ENCODE peak calls at places on chromosomes 3 and 15, in eight cellular contexts. V is GM06990, M is H9, W is WTC11, S is B cell, D is testis, O is glutamatergic neuron, Z is heart left ventricle. I is an unnamed sample.

GRCh38 chr15:73650387-73651126 is 17.4 kb upstream of the NPTN start:
- DNase-seq in V (no peak), M (no peak), W (no peak), S (no peak), D (no peak), O (no peak), Z (no peak), I (peak)

GRCh38 chr3:111538687-111539086 is 3.3 kb upstream of the CD96 start:
- DNase-seq in V (no peak), M (no peak), W (no peak), S (no peak), D (no peak), O (no peak), Z (no peak), I (no peak)

GRCh38 chr15:38299216-38299615 is 46.6 kb downstream of the SPRED1 start:
- DNase-seq in V (no peak), M (no peak), W (no peak), S (no peak), D (no peak), O (no peak), Z (no peak), I (no peak)

GRCh38 chr15:57931570-57931969 is 133.9 kb downstream of the ALDH1A2 start:
- DNase-seq in V (no peak), M (no peak), W (no peak), S (no peak), D (no peak), O (no peak), Z (no peak), I (no peak)

GRCh38 chr3:143121240-143122088 is 1.9 kb downstream of the CHST2 start:
- DNase-seq in V (peak), M (peak), W (peak), S (no peak), D (peak), O (peak), Z (peak), I (peak)

GRCh38 chr3:139130390-139131140 is 85.9 kb upstream of the PRR23C start:
- DNase-seq in V (no peak), M (no peak), W (no peak), S (no peak), D (no peak), O (no peak), Z (no peak), I (no peak)

GRCh38 chr3:101944308-101944707 is 95.0 kb downstream of the NFKBIZ start:
- DNase-seq in V (no peak), M (no peak), W (no peak), S (no peak), D (no peak), O (no peak), Z (no peak), I (no peak)

GRCh38 chr3:48715179-48715800 is 1.7 kb downstream of the IP6K2 start:
- DNase-seq in V (no peak), M (no peak), W (no peak), S (peak), D (no peak), O (no peak), Z (no peak), I (no peak)

GRCh38 chr3:8529197-8529637 is 27.6 kb downstream of the LMCD1 start:
- DNase-seq in V (no peak), M (no peak), W (no peak), S (no peak), D (no peak), O (no peak), Z (peak), I (no peak)

GRCh38 chr3:42582474-42583070 is 805 bp upstream of the SEC22C start:
- DNase-seq in V (no peak), M (no peak), W (no peak), S (no peak), D (no peak), O (no peak), Z (no peak), I (no peak)

GRCh38 chr3:133999891-134000685 is 29.6 kb downstream of the SLCO2A1 start:
- DNase-seq in V (no peak), M (no peak), W (no peak), S (no peak), D (no peak), O (no peak), Z (no peak), I (no peak)

GRCh38 chr3:148705314-148705713 is 7.6 kb downstream of the AGTR1 start:
- DNase-seq in V (no peak), M (no peak), W (no peak), S (no peak), D (no peak), O (no peak), Z (no peak), I (no peak)

GRCh38 chr3:177929310-177929709 is 606.9 kb upstream of the KCNMB2 start:
- DNase-seq in V (no peak), M (no peak), W (no peak), S (no peak), D (no peak), O (no peak), Z (no peak), I (no peak)

GRCh38 chr3:157373783-157374182 is 62.9 kb upstream of the PTX3 start:
- DNase-seq in V (no peak), M (no peak), W (no peak), S (no peak), D (no peak), O (no peak), Z (no peak), I (no peak)

GRCh38 chr15:59366368-59367021 is 6.2 kb downstream of the MYO1E start:
- DNase-seq in V (no peak), M (no peak), W (no peak), S (no peak), D (no peak), O (no peak), Z (no peak), I (no peak)

GRCh38 chr3:147410518-147411234 is 1.5 kb downstream of the ZIC1 start:
- DNase-seq in V (no peak), M (peak), W (peak), S (peak), D (peak), O (no peak), Z (no peak), I (no peak)

GRCh38 chr15:85477730-85478129 is 97.3 kb downstream of the AKAP13 start:
- DNase-seq in V (no peak), M (no peak), W (no peak), S (no peak), D (peak), O (no peak), Z (no peak), I (no peak)

GRCh38 chr15:93179072-93179471 is 90.1 kb upstream of the RGMA start:
- DNase-seq in V (no peak), M (no peak), W (no peak), S (no peak), D (peak), O (no peak), Z (peak), I (no peak)

GRCh38 chr3:138467905-138468304 is 33.5 kb downstream of the ESYT3 start:
- DNase-seq in V (no peak), M (peak), W (no peak), S (no peak), D (no peak), O (no peak), Z (no peak), I (no peak)

GRCh38 chr3:112405845-112406244 is 72.9 kb downstream of the CD200 start:
- DNase-seq in V (no peak), M (no peak), W (no peak), S (no peak), D (no peak), O (no peak), Z (no peak), I (no peak)

GRCh38 chr15:55535436-55535835 is 27.4 kb upstream of the DNAAF4 start:
- DNase-seq in V (no peak), M (no peak), W (no peak), S (no peak), D (no peak), O (no peak), Z (no peak), I (no peak)

GRCh38 chr15:60994842-60995495 is 234.1 kb downstream of the RORA start:
- DNase-seq in V (no peak), M (no peak), W (no peak), S (no peak), D (peak), O (no peak), Z (peak), I (no peak)

GRCh38 chr3:5301671-5302297 is 114.3 kb downstream of the EDEM1 start:
- DNase-seq in V (no peak), M (no peak), W (no peak), S (no peak), D (no peak), O (no peak), Z (no peak), I (no peak)

GRCh38 chr15:49495993-49496747 is 73.1 kb downstream of the FGF7 start:
- DNase-seq in V (no peak), M (no peak), W (no peak), S (no peak), D (no peak), O (no peak), Z (no peak), I (no peak)

GRCh38 chr3:160448845-160449659 is 534 bp downstream of the TRIM59 start:
- DNase-seq in V (no peak), M (no peak), W (no peak), S (peak), D (no peak), O (peak), Z (peak), I (peak)

GRCh38 chr3:170980399-170980798 is 46.1 kb downstream of the SLC2A2 start:
- DNase-seq in V (no peak), M (no peak), W (no peak), S (no peak), D (no peak), O (no peak), Z (no peak), I (no peak)
- TF ChIP-seq CTCF in V (no peak), M (no peak), W (no peak), S (no peak), D (peak), O (peak), Z (no peak), I (no peak)

GRCh38 chr3:168052517-168052916 is 43.2 kb downstream of the GOLIM4 start:
- DNase-seq in V (no peak), M (no peak), W (no peak), S (no peak), D (no peak), O (no peak), Z (no peak), I (no peak)

GRCh38 chr3:168054447-168054846 is 41.3 kb downstream of the GOLIM4 start:
- DNase-seq in V (no peak), M (no peak), W (no peak), S (no peak), D (no peak), O (no peak), Z (no peak), I (no peak)

GRCh38 chr3:168049366-168049974 is 46.3 kb downstream of the GOLIM4 start:
- DNase-seq in V (no peak), M (no peak), W (no peak), S (no peak), D (no peak), O (no peak), Z (no peak), I (no peak)

GRCh38 chr3:168051579-168052183 is 44.0 kb downstream of the GOLIM4 start:
- DNase-seq in V (peak), M (no peak), W (no peak), S (no peak), D (no peak), O (no peak), Z (no peak), I (peak)

DNA sequence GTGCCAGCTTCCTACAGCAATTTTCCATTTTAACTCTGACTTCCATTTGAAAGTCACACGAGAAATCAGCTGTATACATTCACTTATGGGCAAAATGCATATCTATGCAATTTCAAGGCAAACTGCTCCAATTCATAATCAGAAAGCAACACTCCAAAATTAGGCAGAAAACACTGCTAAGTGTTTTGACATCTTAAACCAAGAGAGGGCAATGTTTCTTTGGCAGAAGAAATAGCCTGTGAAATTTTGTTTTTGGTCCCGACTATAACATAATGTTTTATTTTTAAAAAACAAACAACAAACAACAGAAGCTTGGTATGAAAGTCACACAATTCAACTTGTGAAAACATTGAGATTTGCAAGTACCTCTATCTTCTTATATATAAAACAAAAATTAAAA is 42.6 kb downstream of the GOLIM4 start:
- DNase-seq in V (no peak), M (no peak), W (no peak), S (no peak), D (no peak), O (no peak), Z (no peak), I (no peak)
- TF ChIP-seq CTCF in V (peak), M (peak), W (no peak), S (no peak), D (no peak), O (no peak), Z (peak), I (peak)

DNA sequence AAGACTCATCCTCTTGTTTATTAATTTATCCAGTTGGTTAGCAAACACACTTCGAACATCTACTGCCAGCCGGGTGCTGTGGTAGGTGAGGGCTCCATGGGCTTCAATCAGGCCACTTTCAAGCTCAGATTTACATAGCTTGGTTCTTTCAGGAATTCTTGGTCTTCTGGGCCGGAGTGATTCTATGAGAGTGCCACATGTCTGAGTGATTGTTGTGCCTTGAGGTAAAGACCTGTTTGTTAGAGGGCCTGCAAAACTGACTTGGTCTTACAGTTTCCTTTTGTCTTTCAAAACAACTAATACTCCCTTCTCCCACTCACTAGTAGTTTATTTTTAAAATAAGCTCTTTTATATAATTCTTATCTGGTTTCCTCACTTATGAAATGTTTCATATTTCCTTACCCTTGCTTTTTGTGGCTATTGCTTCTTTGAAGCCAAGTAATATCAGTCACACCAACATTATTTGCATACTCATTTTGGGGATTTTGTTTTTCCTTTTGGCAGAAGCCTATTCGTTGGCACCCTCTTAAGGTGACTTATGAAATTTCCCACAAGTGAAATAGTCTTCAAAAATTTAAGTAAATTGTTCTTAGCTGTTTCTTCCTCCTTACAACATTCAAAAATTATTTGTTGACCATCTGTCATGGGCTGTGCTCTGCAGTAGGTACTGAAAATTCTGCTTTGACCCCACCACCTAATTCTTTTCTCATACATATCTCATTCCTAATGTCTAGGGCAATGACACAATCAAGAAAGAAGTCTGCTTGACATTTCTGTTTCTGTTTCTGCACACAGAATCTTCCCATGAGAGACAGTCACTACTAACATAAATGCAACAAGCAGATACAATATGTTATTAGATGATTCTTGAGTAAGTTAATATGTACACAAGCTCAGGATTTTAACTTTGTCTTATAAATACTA is 120.2 kb downstream of the LRRC28 start:
- DNase-seq in V (peak), M (no peak), W (no peak), S (no peak), D (no peak), O (no peak), Z (no peak), I (peak)
- TF ChIP-seq CTCF in V (peak), M (no peak), W (no peak), S (no peak), D (no peak), O (no peak), Z (peak), I (peak)

GRCh38 chr3:44418549-44418948 is 58.9 kb downstream of the ZNF445 start:
- DNase-seq in V (no peak), M (no peak), W (peak), S (no peak), D (no peak), O (no peak), Z (no peak), I (no peak)
- TF ChIP-seq CTCF in V (peak), M (peak), W (peak), S (no peak), D (no peak), O (peak), Z (no peak), I (no peak)

GRCh38 chr3:36484386-36484785 is 104.1 kb downstream of the STAC start:
- DNase-seq in V (no peak), M (no peak), W (no peak), S (no peak), D (no peak), O (no peak), Z (no peak), I (no peak)

GRCh38 chr3:36480916-36481648 is 100.8 kb downstream of the STAC start:
- DNase-seq in V (no peak), M (no peak), W (no peak), S (no peak), D (no peak), O (no peak), Z (no peak), I (no peak)

GRCh38 chr3:36482880-36483279 is 102.6 kb downstream of the STAC start:
- DNase-seq in V (no peak), M (no peak), W (no peak), S (no peak), D (no peak), O (no peak), Z (no peak), I (no peak)

GRCh38 chr3:36483709-36484108 is 103.4 kb downstream of the STAC start:
- DNase-seq in V (no peak), M (no peak), W (no peak), S (no peak), D (no peak), O (no peak), Z (no peak), I (no peak)

DNA sequence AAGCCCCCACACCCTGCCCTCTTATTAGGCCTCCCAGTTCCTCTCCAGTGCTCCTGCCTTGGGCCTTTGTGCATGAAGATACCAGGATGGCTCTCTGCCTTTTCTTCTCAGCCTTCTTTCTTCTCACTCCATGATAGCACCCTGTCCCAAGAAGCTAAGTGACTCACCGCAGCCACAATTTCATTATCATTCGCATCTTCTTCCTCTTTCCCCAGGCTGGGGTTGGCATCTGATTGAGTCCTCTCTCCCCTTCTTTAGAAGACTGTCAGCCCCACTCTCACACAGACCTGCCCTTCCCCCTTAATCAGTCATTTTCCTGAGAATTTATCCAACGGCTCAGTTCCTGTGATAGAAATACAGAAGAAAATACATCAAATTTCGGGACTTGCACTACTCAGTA is 102.0 kb downstream of the STAC start:
- DNase-seq in V (no peak), M (no peak), W (no peak), S (no peak), D (no peak), O (no peak), Z (no peak), I (no peak)
- TF ChIP-seq CTCF in V (no peak), M (no peak), W (no peak), S (no peak), D (no peak), O (no peak), Z (no peak), I (no peak)

GRCh38 chr3:39811561-39811960 is 2.2 kb downstream of the MYRIP start:
- DNase-seq in V (no peak), M (no peak), W (no peak), S (no peak), D (no peak), O (no peak), Z (no peak), I (no peak)

GRCh38 chr3:39810647-39811161 is 1.3 kb downstream of the MYRIP start:
- DNase-seq in V (no peak), M (peak), W (no peak), S (no peak), D (no peak), O (no peak), Z (no peak), I (peak)

GRCh38 chr3:39814007-39814406 is 4.6 kb downstream of the MYRIP start:
- DNase-seq in V (no peak), M (no peak), W (no peak), S (no peak), D (no peak), O (no peak), Z (no peak), I (no peak)

GRCh38 chr3:39809995-39810595 is 686 bp downstream of the MYRIP start:
- DNase-seq in V (peak), M (peak), W (peak), S (no peak), D (no peak), O (peak), Z (no peak), I (peak)

DNA sequence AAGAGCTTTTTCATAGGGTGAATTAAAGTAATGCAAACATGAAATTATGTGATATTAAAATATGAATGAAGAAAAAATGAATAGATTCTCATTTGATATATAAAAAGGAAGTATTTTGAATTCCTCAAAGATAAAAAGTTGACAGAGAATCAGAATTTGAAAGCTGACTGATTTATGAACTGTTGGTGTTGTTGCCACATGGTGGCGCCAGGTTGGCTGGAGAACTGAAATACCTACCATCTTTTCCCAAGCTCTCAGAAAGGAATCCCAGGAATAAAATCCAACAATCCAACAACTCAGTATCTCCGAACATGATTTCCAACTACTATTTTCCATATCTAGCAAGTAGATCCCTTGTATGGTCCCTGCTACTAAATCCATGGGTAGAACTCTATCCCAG is 3.1 kb downstream of the MYRIP start:
- DNase-seq in V (no peak), M (no peak), W (peak), S (no peak), D (peak), O (peak), Z (no peak), I (no peak)
- TF ChIP-seq CTCF in V (peak), M (peak), W (peak), S (no peak), D (peak), O (peak), Z (peak), I (peak)

GRCh38 chr3:58464875-58465274 is 27.0 kb upstream of the KCTD6 start:
- DNase-seq in V (no peak), M (no peak), W (no peak), S (no peak), D (no peak), O (no peak), Z (no peak), I (no peak)
- TF ChIP-seq CTCF in V (no peak), M (no peak), W (no peak), S (no peak), D (no peak), O (peak), Z (no peak), I (no peak)

DNA sequence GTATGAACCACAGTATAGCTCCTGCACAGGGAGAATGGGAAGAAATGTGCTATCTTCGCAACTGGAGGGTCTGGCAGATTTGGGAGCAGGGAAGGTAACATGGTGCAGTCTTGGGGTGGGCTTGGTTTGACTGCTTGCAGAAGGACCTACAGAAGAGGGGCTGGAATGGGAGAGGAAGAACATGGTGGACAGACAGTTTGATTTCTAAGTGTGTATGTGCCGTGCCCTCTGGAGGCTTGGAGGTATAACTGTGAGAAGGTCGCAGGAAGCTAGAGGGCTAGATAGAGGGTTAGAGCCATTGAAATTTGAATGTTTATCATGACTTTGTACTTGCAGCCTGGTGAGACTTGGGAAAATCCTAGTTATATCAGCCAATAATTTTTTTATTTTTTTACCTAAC is 169.2 kb downstream of the SQOR start:
- DNase-seq in V (no peak), M (no peak), W (no peak), S (no peak), D (no peak), O (no peak), Z (no peak), I (no peak)
- TF ChIP-seq CTCF in V (no peak), M (no peak), W (no peak), S (no peak), D (no peak), O (no peak), Z (no peak), I (no peak)